ENCODE peak calls at places on chromosome X, in four cellular contexts. B is A549, C is uterus, H is transverse colon. G is an unnamed sample.

GRCh38 chrX:25017667-25018247 is 2.0 kb upstream of the ARX start:
- DNase-seq in B (no peak), C (no peak), H (no peak), G (no peak)

GRCh38 chrX:40154853-40155616 is 57.3 kb upstream of the BCOR start:
- DNase-seq in B (peak; percentile 74), C (peak; percentile 86), H (peak; percentile 66), G (no peak)

GRCh38 chrX:153463031-153463430 is 7.3 kb downstream of the HAUS7 start:
- DNase-seq in B (no peak), C (no peak), H (no peak), G (no peak)

GRCh38 chrX:140725500-140725899 is 15.9 kb downstream of the LINC00632 start:
- DNase-seq in B (no peak), C (no peak), H (no peak), G (no peak)

GRCh38 chrX:15882704-15883539 is 28.3 kb upstream of the AP1S2 start:
- DNase-seq in B (peak; percentile 0), C (no peak), H (no peak), G (no peak)

GRCh38 chrX:24025741-24026402 is 1.1 kb downstream of the KLHL15 start:
- DNase-seq in B (peak; percentile 82), C (peak; percentile 55), H (no peak), G (peak; percentile 14)

GRCh38 chrX:2401590-2402360 is 99.0 kb downstream of the DHRSX start:
- DNase-seq in B (no peak), C (no peak), H (no peak), G (peak; percentile 23)

GRCh38 chrX:45711231-45711630 is 510.6 kb upstream of the DIPK2B start:
- DNase-seq in B (no peak), C (no peak), H (no peak), G (no peak)

GRCh38 chrX:74579597-74580209 is 34.7 kb downstream of the RLIM start:
- DNase-seq in B (no peak), C (no peak), H (no peak), G (no peak)

GRCh38 chrX:136295380-136295779 is 5.4 kb upstream of the ADGRG4 start:
- DNase-seq in B (no peak), C (no peak), H (no peak), G (no peak)

GRCh38 chrX:9671998-9672397 is 93.6 kb downstream of the GPR143 start:
- DNase-seq in B (no peak), C (no peak), H (no peak), G (no peak)

GRCh38 chrX:106752101-106752678 is 25.7 kb downstream of the RNF128 start:
- DNase-seq in B (peak; percentile 4), C (no peak), H (no peak), G (no peak)

GRCh38 chrX:68822641-68823410 is 6.0 kb upstream of the EFNB1 start:
- DNase-seq in B (peak; percentile 50), C (peak; percentile 53), H (no peak), G (no peak)

DNA sequence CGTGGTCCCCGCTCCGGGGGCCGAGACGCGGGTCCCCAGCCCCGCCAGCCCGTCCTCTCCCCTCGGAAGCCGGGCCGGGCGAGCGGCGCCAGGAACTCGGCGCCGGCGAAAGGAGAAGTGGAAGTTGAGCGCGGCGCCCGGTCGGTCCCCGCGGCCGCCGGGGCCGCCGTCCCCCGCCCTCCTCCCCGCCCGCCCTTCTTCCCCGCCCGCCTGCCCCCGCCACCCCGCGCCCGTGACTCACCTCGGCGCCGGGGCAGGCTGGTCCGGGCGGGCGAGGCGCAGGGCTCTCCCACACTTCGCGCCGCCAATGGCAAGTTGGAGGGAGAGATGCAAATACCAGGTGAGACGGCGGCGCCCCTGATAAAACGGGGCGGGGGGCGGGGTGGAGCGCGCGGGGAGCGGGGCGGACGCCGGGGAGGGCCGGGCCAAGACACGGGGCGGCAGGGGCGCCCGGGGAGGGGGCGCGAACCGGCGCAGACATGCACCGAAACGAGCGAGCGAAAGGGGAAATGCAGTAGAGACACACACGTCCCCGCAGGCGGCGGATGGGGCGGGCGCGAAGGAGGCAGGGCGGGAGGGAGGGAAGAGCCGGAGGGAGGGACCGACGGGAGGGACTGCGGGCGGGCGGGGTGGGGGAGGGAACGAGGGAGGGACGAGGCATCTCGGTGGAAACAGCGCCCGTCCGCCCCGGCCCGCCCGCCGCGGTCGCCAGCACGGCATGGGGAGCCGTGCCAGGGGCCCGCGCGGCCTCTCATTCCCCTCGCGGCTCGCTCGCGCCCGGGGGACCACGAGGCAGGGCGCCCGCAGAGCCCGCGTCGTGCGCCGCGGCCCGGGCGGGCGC is at the start of gene ELF4:
- DNase-seq in B (peak; percentile 70), C (peak; percentile 57), H (peak; percentile 65), G (no peak)
- TF ChIP-seq POLR2A in B (peak; percentile 14), C (no peak), H (peak; percentile 36), G (no peak)

GRCh38 chrX:129540068-129540653 is at the start of gene OCRL:
- DNase-seq in B (peak; percentile 72), C (peak; percentile 51), H (peak; percentile 71), G (peak; percentile 35)
- TF ChIP-seq POLR2A in B (peak; percentile 24), C (no peak), H (peak; percentile 45), G (no peak)

GRCh38 chrX:71532078-71532752 is 689 bp upstream of the OGT start:
- DNase-seq in B (peak; percentile 12), C (no peak), H (peak; percentile 41), G (no peak)

GRCh38 chrX:71534773-71535544 is 2.1 kb downstream of the OGT start:
- DNase-seq in B (no peak), C (no peak), H (no peak), G (no peak)

GRCh38 chrX:71532753-71533425 is at the start of gene OGT:
- DNase-seq in B (peak; percentile 99), C (peak; percentile 96), H (peak; percentile 95), G (peak; percentile 92)

GRCh38 chrX:71533514-71533849 is 578 bp downstream of the OGT start:
- DNase-seq in B (no peak), C (no peak), H (no peak), G (no peak)

GRCh38 chrX:71533850-71534515 is 1.1 kb downstream of the OGT start:
- DNase-seq in B (peak; percentile 69), C (peak; percentile 37), H (peak; percentile 48), G (peak; percentile 16)
- TF ChIP-seq POLR2A in B (no peak), C (no peak), H (peak; percentile 27), G (no peak)

GRCh38 chrX:38806054-38806389 is 4.8 kb downstream of the MID1IP1 start:
- DNase-seq in B (no peak), C (no peak), H (no peak), G (no peak)

GRCh38 chrX:38804481-38805293 is 3.4 kb downstream of the MID1IP1 start:
- DNase-seq in B (peak; percentile 40), C (peak; percentile 20), H (peak; percentile 23), G (no peak)

GRCh38 chrX:38803609-38804480 is 2.6 kb downstream of the MID1IP1 start:
- DNase-seq in B (peak; percentile 92), C (peak; percentile 75), H (peak; percentile 88), G (peak; percentile 68)

GRCh38 chrX:38806875-38807601 is 5.8 kb downstream of the MID1IP1 start:
- DNase-seq in B (no peak), C (no peak), H (no peak), G (no peak)

GRCh38 chrX:38805294-38806053 is 4.2 kb downstream of the MID1IP1 start:
- DNase-seq in B (peak; percentile 77), C (peak; percentile 59), H (peak; percentile 71), G (peak; percentile 36)
- TF ChIP-seq POLR2A in B (no peak), C (no peak), H (peak; percentile 31), G (no peak)